ENCODE peak calls at places on chromosome 18, in nine cellular contexts. One of them, this sample, is unnamed.

GRCh38 chr18:77899972-77900754 is 650.5 kb downstream of the GALR1 start:
- DNase-seq in IMR-90: no peak
- DNase-seq in adrenal gland: no peak
- DNase-seq in stomach: peak; percentile 35
- DNase-seq in sigmoid colon: no peak
- DNase-seq in transverse colon: peak; percentile 14
- DNase-seq in GM12878: no peak
- DNase-seq in A549: peak; percentile 21
- DNase-seq in thyroid gland: peak; percentile 26
- DNase-seq in this sample: no peak

GRCh38 chr18:35444636-35445035 is 53.1 kb downstream of the INO80C start:
- DNase-seq in IMR-90: no peak
- DNase-seq in transverse colon: no peak
- DNase-seq in A549: no peak
- DNase-seq in stomach: no peak
- DNase-seq in sigmoid colon: no peak
- DNase-seq in thyroid gland: no peak
- DNase-seq in GM12878: no peak
- DNase-seq in adrenal gland: no peak
- DNase-seq in this sample: no peak

GRCh38 chr18:68840554-68841263 is 42.8 kb downstream of the CCDC102B start:
- DNase-seq in stomach: no peak
- DNase-seq in thyroid gland: no peak
- DNase-seq in adrenal gland: peak; percentile 46
- DNase-seq in transverse colon: no peak
- DNase-seq in GM12878: no peak
- DNase-seq in sigmoid colon: peak; percentile 60
- DNase-seq in IMR-90: peak; percentile 97
- DNase-seq in A549: peak; percentile 0
- DNase-seq in this sample: peak; percentile 65

GRCh38 chr18:2486426-2486825 is 84.9 kb downstream of the METTL4 start:
- DNase-seq in sigmoid colon: no peak
- DNase-seq in adrenal gland: no peak
- DNase-seq in transverse colon: no peak
- DNase-seq in GM12878: no peak
- DNase-seq in thyroid gland: no peak
- DNase-seq in stomach: no peak
- DNase-seq in A549: no peak
- DNase-seq in IMR-90: no peak
- DNase-seq in this sample: no peak

GRCh38 chr18:27185025-27185763 is at the start of gene CHST9:
- DNase-seq in transverse colon: no peak
- DNase-seq in A549: no peak
- DNase-seq in adrenal gland: no peak
- DNase-seq in sigmoid colon: no peak
- DNase-seq in thyroid gland: peak; percentile 3
- DNase-seq in stomach: peak; percentile 27
- DNase-seq in GM12878: no peak
- DNase-seq in IMR-90: no peak
- DNase-seq in this sample: no peak

GRCh38 chr18:36633961-36634412 is 194.8 kb downstream of the TPGS2 start:
- DNase-seq in sigmoid colon: no peak
- DNase-seq in A549: no peak
- DNase-seq in IMR-90: no peak
- DNase-seq in stomach: no peak
- DNase-seq in adrenal gland: no peak
- DNase-seq in transverse colon: no peak
- DNase-seq in thyroid gland: no peak
- DNase-seq in GM12878: peak; percentile 44
- DNase-seq in this sample: no peak

GRCh38 chr18:58861353-58861752 is 3.3 kb upstream of the ZNF532 start:
- DNase-seq in sigmoid colon: peak; percentile 39
- DNase-seq in transverse colon: no peak
- DNase-seq in IMR-90: no peak
- DNase-seq in adrenal gland: no peak
- DNase-seq in A549: no peak
- DNase-seq in stomach: no peak
- DNase-seq in thyroid gland: no peak
- DNase-seq in GM12878: no peak
- DNase-seq in this sample: no peak

GRCh38 chr18:40088130-40088529 is 1866.9 kb upstream of the PIK3C3 start:
- DNase-seq in stomach: no peak
- DNase-seq in thyroid gland: no peak
- DNase-seq in IMR-90: no peak
- DNase-seq in adrenal gland: no peak
- DNase-seq in transverse colon: no peak
- DNase-seq in A549: no peak
- DNase-seq in GM12878: no peak
- DNase-seq in sigmoid colon: no peak
- DNase-seq in this sample: no peak

GRCh38 chr18:26429535-26429934 is 118.8 kb downstream of the KCTD1 start:
- DNase-seq in thyroid gland: no peak
- DNase-seq in IMR-90: peak; percentile 88
- DNase-seq in transverse colon: no peak
- DNase-seq in adrenal gland: peak; percentile 74
- DNase-seq in A549: peak; percentile 66
- DNase-seq in sigmoid colon: peak; percentile 18
- DNase-seq in stomach: no peak
- DNase-seq in GM12878: no peak
- DNase-seq in this sample: no peak

GRCh38 chr18:66695281-66695680 is 91.4 kb upstream of the CDH19 start:
- DNase-seq in A549: no peak
- DNase-seq in IMR-90: no peak
- DNase-seq in thyroid gland: no peak
- DNase-seq in GM12878: no peak
- DNase-seq in adrenal gland: no peak
- DNase-seq in stomach: no peak
- DNase-seq in transverse colon: no peak
- DNase-seq in sigmoid colon: no peak
- DNase-seq in this sample: no peak

GRCh38 chr18:61980355-61980754 is 87.5 kb upstream of the RNF152 start:
- DNase-seq in thyroid gland: no peak
- DNase-seq in A549: no peak
- DNase-seq in stomach: no peak
- DNase-seq in sigmoid colon: no peak
- DNase-seq in transverse colon: no peak
- DNase-seq in adrenal gland: no peak
- DNase-seq in IMR-90: peak; percentile 26
- DNase-seq in GM12878: no peak
- DNase-seq in this sample: no peak

GRCh38 chr18:6591491-6591890 is 138.0 kb upstream of the ARHGAP28 start:
- DNase-seq in GM12878: no peak
- DNase-seq in adrenal gland: no peak
- DNase-seq in IMR-90: peak; percentile 44
- DNase-seq in thyroid gland: no peak
- DNase-seq in stomach: no peak
- DNase-seq in A549: no peak
- DNase-seq in sigmoid colon: no peak
- DNase-seq in transverse colon: no peak
- DNase-seq in this sample: no peak

DNA sequence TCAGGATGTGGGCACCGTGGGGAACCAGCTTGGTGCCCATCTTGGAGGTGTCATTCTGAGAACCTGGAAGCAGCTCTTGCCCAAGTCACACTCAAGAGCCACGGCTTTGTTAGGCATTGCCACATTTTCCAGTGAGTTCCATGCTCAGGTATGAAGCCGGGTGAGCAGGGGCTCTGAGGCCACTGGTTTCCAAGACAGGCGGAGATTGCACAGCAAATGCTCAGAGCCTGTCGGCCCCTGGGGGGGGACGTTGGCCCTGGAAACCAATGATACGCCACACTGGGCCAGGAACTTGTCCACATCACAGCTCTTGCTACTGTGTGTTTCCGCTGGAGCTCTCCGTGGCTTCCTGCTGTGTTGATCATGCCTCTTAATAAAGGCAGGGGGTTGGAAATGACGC is 52.5 kb upstream of the SALL3 start:
- DNase-seq in A549: no peak
- DNase-seq in IMR-90: no peak
- DNase-seq in stomach: no peak
- DNase-seq in thyroid gland: no peak
- DNase-seq in adrenal gland: no peak
- DNase-seq in transverse colon: no peak
- DNase-seq in sigmoid colon: no peak
- DNase-seq in GM12878: no peak
- DNase-seq in this sample: no peak
- TF ChIP-seq CTCF in A549: no peak
- TF ChIP-seq CTCF in IMR-90: no peak
- TF ChIP-seq CTCF in stomach: no peak
- TF ChIP-seq CTCF in thyroid gland: no peak
- TF ChIP-seq CTCF in adrenal gland: no peak
- TF ChIP-seq CTCF in transverse colon: no peak
- TF ChIP-seq CTCF in sigmoid colon: no peak
- TF ChIP-seq CTCF in GM12878: no peak
- TF ChIP-seq CTCF in this sample: no peak

DNA sequence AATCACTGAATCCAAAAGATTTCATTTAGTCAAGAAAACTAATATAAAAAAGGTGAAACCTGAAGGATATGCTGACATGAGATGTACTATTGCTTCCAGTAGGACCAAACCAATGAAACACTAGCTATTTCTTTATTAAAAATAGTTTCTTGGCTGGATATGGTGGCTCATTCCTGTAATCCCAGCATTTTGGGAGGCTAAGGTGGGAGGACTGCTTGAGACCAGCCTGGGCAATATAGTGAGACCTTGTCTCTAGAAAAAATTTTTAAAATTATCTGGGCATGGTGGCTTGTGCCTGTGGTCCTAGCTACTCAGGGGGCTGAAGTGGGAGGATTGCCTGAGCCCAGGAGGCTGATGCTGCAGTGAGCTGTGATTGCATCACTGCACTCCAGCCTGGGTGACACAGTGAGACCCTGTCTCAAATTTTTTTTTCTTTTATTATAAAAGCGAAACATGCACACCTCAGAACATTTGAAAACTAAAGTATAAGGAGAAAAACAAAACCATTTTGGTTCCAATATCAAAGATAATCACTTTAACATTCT is 266.2 kb downstream of the TGIF1 start:
- DNase-seq in IMR-90: no peak
- DNase-seq in thyroid gland: no peak
- DNase-seq in transverse colon: no peak
- DNase-seq in adrenal gland: no peak
- DNase-seq in GM12878: no peak
- DNase-seq in sigmoid colon: no peak
- DNase-seq in A549: no peak
- DNase-seq in stomach: no peak
- DNase-seq in this sample: no peak
- TF ChIP-seq POLR2A in IMR-90: no peak
- TF ChIP-seq POLR2A in thyroid gland: no peak
- TF ChIP-seq POLR2A in transverse colon: no peak
- TF ChIP-seq POLR2A in adrenal gland: no peak
- TF ChIP-seq POLR2A in GM12878: no peak
- TF ChIP-seq POLR2A in sigmoid colon: no peak
- TF ChIP-seq POLR2A in A549: no peak
- TF ChIP-seq POLR2A in stomach: no peak
- TF ChIP-seq POLR2A in this sample: no peak

GRCh38 chr18:45312727-45313126 is 302.5 kb upstream of the SLC14A2 start:
- DNase-seq in stomach: no peak
- DNase-seq in IMR-90: no peak
- DNase-seq in transverse colon: no peak
- DNase-seq in thyroid gland: no peak
- DNase-seq in sigmoid colon: no peak
- DNase-seq in GM12878: no peak
- DNase-seq in adrenal gland: no peak
- DNase-seq in A549: no peak
- DNase-seq in this sample: no peak

GRCh38 chr18:45321520-45321919 is 293.8 kb upstream of the SLC14A2 start:
- DNase-seq in sigmoid colon: no peak
- DNase-seq in GM12878: no peak
- DNase-seq in A549: no peak
- DNase-seq in thyroid gland: no peak
- DNase-seq in stomach: no peak
- DNase-seq in IMR-90: no peak
- DNase-seq in transverse colon: no peak
- DNase-seq in adrenal gland: no peak
- DNase-seq in this sample: no peak

GRCh38 chr18:45320724-45321123 is 294.6 kb upstream of the SLC14A2 start:
- DNase-seq in A549: no peak
- DNase-seq in sigmoid colon: no peak
- DNase-seq in thyroid gland: no peak
- DNase-seq in IMR-90: no peak
- DNase-seq in adrenal gland: no peak
- DNase-seq in transverse colon: no peak
- DNase-seq in stomach: no peak
- DNase-seq in GM12878: no peak
- DNase-seq in this sample: no peak

DNA sequence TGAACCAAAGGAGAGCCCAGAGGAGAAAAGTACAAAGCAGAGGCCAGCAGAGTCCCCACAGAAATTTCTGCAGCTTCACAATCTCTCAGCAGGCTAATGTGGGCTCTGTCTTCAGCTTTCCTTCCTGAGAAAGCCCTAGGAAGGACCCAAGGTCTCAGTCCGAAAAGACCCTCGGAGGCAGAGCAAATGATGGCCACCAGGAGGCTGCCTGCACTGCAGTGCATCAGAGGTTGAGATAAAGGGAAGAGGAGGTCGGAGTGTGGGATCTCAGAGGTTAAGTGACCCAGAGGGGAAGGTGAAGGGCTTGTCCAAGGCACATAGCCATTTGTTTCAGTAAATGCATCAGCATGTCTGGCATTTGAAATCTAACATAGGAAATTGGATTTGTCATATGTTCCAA is 299.1 kb upstream of the SLC14A2 start:
- DNase-seq in A549: no peak
- DNase-seq in sigmoid colon: no peak
- DNase-seq in GM12878: no peak
- DNase-seq in adrenal gland: no peak
- DNase-seq in thyroid gland: no peak
- DNase-seq in stomach: no peak
- DNase-seq in IMR-90: no peak
- DNase-seq in transverse colon: no peak
- DNase-seq in this sample: no peak
- TF ChIP-seq CTCF in A549: no peak
- TF ChIP-seq CTCF in sigmoid colon: no peak
- TF ChIP-seq CTCF in GM12878: no peak
- TF ChIP-seq CTCF in adrenal gland: no peak
- TF ChIP-seq CTCF in thyroid gland: no peak
- TF ChIP-seq CTCF in stomach: no peak
- TF ChIP-seq CTCF in IMR-90: no peak
- TF ChIP-seq CTCF in transverse colon: no peak
- TF ChIP-seq CTCF in this sample: no peak

DNA sequence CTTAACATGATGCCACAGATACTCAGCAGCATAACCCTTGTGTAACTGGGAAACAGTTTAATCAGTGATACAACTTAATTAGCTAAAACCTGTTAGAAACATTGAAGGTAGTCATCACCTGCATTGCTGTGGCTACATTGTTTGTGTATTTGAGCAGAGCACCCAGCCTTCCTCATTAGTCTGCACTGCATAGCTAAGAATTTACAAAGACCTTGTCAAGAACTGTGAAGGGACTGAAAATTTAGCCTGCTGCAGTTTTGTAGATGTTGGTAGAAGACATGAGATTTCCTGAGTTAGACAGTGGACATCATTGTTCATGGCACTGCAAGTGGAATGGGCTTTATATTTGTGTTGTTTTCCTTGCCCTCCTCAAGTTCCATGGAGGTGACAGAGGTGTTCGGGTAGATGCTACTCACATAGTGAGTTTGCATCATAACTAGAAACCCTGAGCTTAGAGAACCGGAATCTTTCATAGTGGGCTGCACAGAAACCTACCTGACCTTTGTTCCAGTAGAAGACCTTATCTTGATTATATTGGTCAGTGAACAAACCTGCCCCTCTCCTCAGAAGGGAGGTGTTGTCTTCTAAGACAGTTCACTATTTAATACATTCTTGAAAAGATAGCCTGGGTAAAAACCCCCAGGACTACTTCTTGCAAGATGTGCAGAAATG is 12.5 kb downstream of the VAPA start:
- DNase-seq in adrenal gland: no peak
- DNase-seq in thyroid gland: no peak
- DNase-seq in A549: no peak
- DNase-seq in transverse colon: no peak
- DNase-seq in IMR-90: no peak
- DNase-seq in stomach: no peak
- DNase-seq in sigmoid colon: no peak
- DNase-seq in GM12878: no peak
- DNase-seq in this sample: no peak
- TF ChIP-seq POLR2A in adrenal gland: no peak
- TF ChIP-seq POLR2A in thyroid gland: no peak
- TF ChIP-seq POLR2A in A549: no peak
- TF ChIP-seq POLR2A in transverse colon: no peak
- TF ChIP-seq POLR2A in IMR-90: no peak
- TF ChIP-seq POLR2A in stomach: no peak
- TF ChIP-seq POLR2A in sigmoid colon: no peak
- TF ChIP-seq POLR2A in GM12878: no peak
- TF ChIP-seq POLR2A in this sample: no peak